ENCODE peak calls at places on chromosomes 5 and 9, in six cellular contexts. M is fibroblast of lung; X is gastrocnemius medialis; L is effector memory CD4-positive, alpha-beta T cell; C is heart left ventricle; S is mesendoderm. O is an unnamed sample.

GRCh38 chr5:96014395-96014794 is 52.7 kb upstream of the ELL2 start:
- DNase-seq in M (no peak), X (no peak), L (no peak), C (no peak), S (no peak), O (no peak)

GRCh38 chr9:13478235-13478634 is 198.7 kb upstream of the MPDZ start:
- DNase-seq in M (peak; percentile 34), X (no peak), L (no peak), C (no peak), S (no peak), O (no peak)

GRCh38 chr5:43016217-43016779 is 23.8 kb downstream of the ANXA2R start:
- DNase-seq in M (no peak), X (no peak), L (no peak), C (no peak), S (peak; percentile 53), O (no peak)

GRCh38 chr9:38724749-38725148 is 4.8 kb upstream of the FAM240B start:
- DNase-seq in M (no peak), X (no peak), L (no peak), C (no peak), S (no peak), O (no peak)

GRCh38 chr5:9361835-9362234 is 184.0 kb downstream of the SEMA5A start:
- DNase-seq in M (peak; percentile 84), X (no peak), L (peak; percentile 17), C (no peak), S (peak; percentile 90), O (no peak)

GRCh38 chr9:110700953-110701352 is 32.4 kb downstream of the MUSK start:
- DNase-seq in M (peak; percentile 49), X (no peak), L (no peak), C (no peak), S (no peak), O (no peak)

GRCh38 chr5:1409386-1410110 is 35.7 kb downstream of the SLC6A3 start:
- DNase-seq in M (peak; percentile 5), X (no peak), L (no peak), C (peak; percentile 17), S (peak; percentile 63), O (peak; percentile 38)

GRCh38 chr5:154311362-154311761 is 120.8 kb downstream of the GALNT10 start:
- DNase-seq in M (no peak), X (no peak), L (no peak), C (no peak), S (no peak), O (no peak)

GRCh38 chr9:127904518-127904887 is 5.1 kb upstream of the ST6GALNAC6 start:
- DNase-seq in M (no peak), X (no peak), L (no peak), C (peak; percentile 66), S (peak; percentile 43), O (peak; percentile 69)

GRCh38 chr9:126674365-126675146 is 60.8 kb downstream of the LMX1B start:
- DNase-seq in M (no peak), X (no peak), L (no peak), C (no peak), S (no peak), O (no peak)

GRCh38 chr5:138258704-138259285 is 15.6 kb downstream of the GFRA3 start:
- DNase-seq in M (no peak), X (no peak), L (no peak), C (no peak), S (no peak), O (no peak)

GRCh38 chr9:116466289-116467012 is 220.7 kb upstream of the TRIM32 start:
- DNase-seq in M (no peak), X (no peak), L (no peak), C (no peak), S (no peak), O (no peak)

GRCh38 chr5:63648376-63648775 is 313.9 kb downstream of the HTR1A start:
- DNase-seq in M (no peak), X (no peak), L (no peak), C (no peak), S (peak; percentile 16), O (no peak)

GRCh38 chr5:62077823-62078550 is 228.0 kb upstream of the KIF2A start:
- DNase-seq in M (no peak), X (no peak), L (no peak), C (no peak), S (no peak), O (no peak)

GRCh38 chr9:132456241-132456640 is 46.2 kb downstream of the CFAP77 start:
- DNase-seq in M (no peak), X (no peak), L (no peak), C (no peak), S (no peak), O (peak; percentile 49)

GRCh38 chr5:177445052-177446016 is 1.3 kb upstream of the PRR7 start:
- DNase-seq in M (no peak), X (no peak), L (no peak), C (no peak), S (no peak), O (no peak)

GRCh38 chr5:122720347-122720746 is 54.5 kb upstream of the SNX2 start:
- DNase-seq in M (no peak), X (no peak), L (no peak), C (no peak), S (no peak), O (no peak)

GRCh38 chr9:29691758-29692407 is 2118.6 kb upstream of the C9orf72 start:
- DNase-seq in M (peak; percentile 25), X (no peak), L (no peak), C (no peak), S (peak; percentile 87), O (no peak)

GRCh38 chr5:93642526-93642925 is 59.5 kb downstream of the NR2F1 start:
- DNase-seq in M (no peak), X (no peak), L (no peak), C (no peak), S (no peak), O (no peak)

GRCh38 chr9:652896-653295 is 188.6 kb upstream of the DMRT1 start:
- DNase-seq in M (peak; percentile 34), X (peak; percentile 79), L (no peak), C (peak; percentile 88), S (no peak), O (no peak)

GRCh38 chr5:111158105-111158744 is 66.0 kb upstream of the CAMK4 start:
- DNase-seq in M (peak; percentile 86), X (peak; percentile 5), L (peak; percentile 72), C (peak; percentile 51), S (peak; percentile 78), O (no peak)

GRCh38 chr9:136516191-136516654 is 29.6 kb downstream of the NOTCH1 start:
- DNase-seq in M (no peak), X (no peak), L (no peak), C (no peak), S (no peak), O (no peak)

GRCh38 chr9:131951905-131952304 is 127.8 kb downstream of the MED27 start:
- DNase-seq in M (peak; percentile 64), X (peak; percentile 23), L (no peak), C (peak; percentile 57), S (no peak), O (peak; percentile 78)

GRCh38 chr5:50535393-50535792 is 94.3 kb upstream of the EMB start:
- DNase-seq in M (no peak), X (no peak), L (no peak), C (no peak), S (no peak), O (no peak)
- H3K27ac ChIP-seq in M (no peak overlapping the region), X (no peak overlapping the region), L (no peak overlapping the region), C (no peak overlapping the region), S (no peak overlapping the region), O (no peak overlapping the region)

GRCh38 chr5:65623482-65623881 is 651 bp downstream of the TRIM23 start:
- DNase-seq in M (peak; percentile 1), X (no peak), L (no peak), C (no peak), S (no peak), O (no peak)
- H3K4me3 ChIP-seq in M (peak overlapping the region; percentile 94), X (peak overlapping the region; percentile 96), L (peak overlapping the region; percentile 74), C (peak overlapping the region; percentile 81), S (peak overlapping the region; percentile 87), O (peak overlapping the region; percentile 90)

GRCh38 chr9:133529874-133530273 is 4.6 kb upstream of the ADAMTSL2 start:
- DNase-seq in M (no peak), X (no peak), L (no peak), C (no peak), S (no peak), O (no peak)
- H3K27me3 ChIP-seq in M (peaks cover 49% of the 10 kb centered on the region), X (peaks cover 2% of the 10 kb centered on the region), L (peaks cover 14% of the 10 kb centered on the region), C (no peaks in the 10 kb centered on the region), S (no peaks in the 10 kb centered on the region), O (no peaks in the 10 kb centered on the region)

DNA sequence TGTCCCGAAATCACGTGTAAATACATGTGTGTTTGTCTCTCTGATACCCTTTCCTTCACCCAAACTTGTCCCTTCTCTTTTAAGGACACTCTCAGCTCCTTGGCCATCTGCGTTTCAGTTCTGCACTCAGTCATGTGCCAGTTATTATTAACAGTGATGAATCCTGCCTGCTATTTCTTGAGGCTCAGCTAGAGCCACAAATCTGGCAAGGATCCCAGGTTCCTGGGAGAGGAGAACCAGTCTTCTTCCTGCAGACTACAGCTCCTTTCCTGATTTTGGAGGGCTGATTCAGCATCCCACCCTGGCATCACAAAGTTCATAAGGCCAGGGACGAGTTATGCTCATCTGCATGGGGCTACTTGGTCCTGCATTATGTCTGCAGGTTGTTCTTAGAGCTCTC is 5.6 kb downstream of the MAMDC2 start:
- DNase-seq in M (peak; percentile 72), X (peak; percentile 75), L (no peak), C (peak; percentile 91), S (no peak), O (peak; percentile 90)
- H3K27ac ChIP-seq in M (no peak overlapping the region), X (peak overlapping the region; percentile 63), L (no peak overlapping the region), C (peak overlapping the region; percentile 53), S (no peak overlapping the region), O (peak overlapping the region; percentile 46)

GRCh38 chr5:146344155-146345118 is 5.8 kb downstream of the POU4F3 start:
- DNase-seq in M (no peak), X (no peak), L (no peak), C (no peak), S (peak; percentile 88), O (no peak)
- H3K4me3 ChIP-seq in M (no peak overlapping the region), X (peak overlapping the region; percentile 7), L (no peak overlapping the region), C (no peak overlapping the region), S (no peak overlapping the region), O (no peak overlapping the region)

GRCh38 chr5:2841208-2841607 is 89.7 kb upstream of the IRX2 start:
- DNase-seq in M (no peak), X (no peak), L (no peak), C (no peak), S (no peak), O (no peak)
- H3K27me3 ChIP-seq in M (no peaks in the 10 kb centered on the region), X (no peaks in the 10 kb centered on the region), L (no peaks in the 10 kb centered on the region), C (no peaks in the 10 kb centered on the region), S (no peaks in the 10 kb centered on the region), O (no peaks in the 10 kb centered on the region)

GRCh38 chr5:36724429-36725332 is 118.3 kb downstream of the SLC1A3 start:
- DNase-seq in M (no peak), X (no peak), L (no peak), C (peak; percentile 59), S (peak; percentile 56), O (peak; percentile 80)
- H3K27ac ChIP-seq in M (no peak overlapping the region), X (no peak overlapping the region), L (no peak overlapping the region), C (peak overlapping the region; percentile 89), S (no peak overlapping the region), O (no peak overlapping the region)

O was measured in aorta.